ENCODE peak calls at places on chromosome 13, in seven cellular contexts. I is BJ; A is omental fat pad; W is COR-L47; P is activated T-cell treated with anti-CD3 and anti-CD28 coated beads, Interleukin-2, amount 50 U/mL, for 1 hour; G is myocyte; Q is Calu3. C is an unnamed sample.

GRCh38 chr13:50923272-50923671 is 13.7 kb downstream of the RNASEH2B start:
- DNase-seq in I (no peak), Q (no peak), P (no peak), W (no peak), G (no peak), A (no peak), C (no peak)

GRCh38 chr13:47896111-47896510 is 105.0 kb downstream of the SUCLA2 start:
- DNase-seq in I (no peak), Q (no peak), P (no peak), W (no peak), G (no peak), A (no peak), C (no peak)

GRCh38 chr13:75226092-75226491 is 255.9 kb downstream of the TBC1D4 start:
- DNase-seq in W (no peak), P (no peak), I (no peak), A (no peak), G (no peak), Q (peak; percentile 28), C (no peak)

GRCh38 chr13:79522583-79522982 is 41.6 kb downstream of the NDFIP2 start:
- DNase-seq in W (no peak), Q (no peak), A (no peak), P (no peak), G (peak; percentile 97), I (no peak), C (peak; percentile 48)

GRCh38 chr13:38415233-38415632 is 65.6 kb downstream of the UFM1 start:
- DNase-seq in G (peak; percentile 17), Q (no peak), W (no peak), P (no peak), I (no peak), A (no peak), C (peak; percentile 55)

GRCh38 chr13:40981949-40982348 is 37.2 kb downstream of the ELF1 start:
- DNase-seq in P (no peak), I (no peak), W (no peak), Q (no peak), G (no peak), A (no peak), C (no peak)

GRCh38 chr13:57631607-57632275 is at the start of gene PCDH17:
- DNase-seq in Q (no peak), A (no peak), I (no peak), W (peak; percentile 54), G (peak; percentile 11), P (peak; percentile 18), C (no peak)

GRCh38 chr13:82758056-82758455 is 1124.2 kb downstream of the SLITRK1 start:
- DNase-seq in P (no peak), I (no peak), Q (no peak), G (peak; percentile 10), A (no peak), W (no peak), C (peak; percentile 42)

GRCh38 chr13:113553541-113554332 is 30.8 kb upstream of the TFDP1 start:
- DNase-seq in Q (no peak), P (no peak), A (no peak), G (no peak), I (no peak), W (no peak), C (no peak)

GRCh38 chr13:25232937-25233515 is 54.3 kb downstream of the MTMR6 start:
- DNase-seq in W (peak; percentile 24), Q (no peak), P (no peak), I (no peak), A (no peak), G (peak; percentile 40), C (peak; percentile 64)

GRCh38 chr13:49681837-49682236 is 9.4 kb downstream of the EBPL start:
- DNase-seq in P (no peak), G (peak; percentile 76), Q (no peak), A (no peak), W (peak; percentile 86), I (no peak), C (no peak)

GRCh38 chr13:41588899-41589298 is 131.5 kb downstream of the RGCC start:
- DNase-seq in Q (no peak), G (peak; percentile 77), A (no peak), W (no peak), P (no peak), I (peak; percentile 93), C (no peak)

GRCh38 chr13:100773429-100773828 is 98.8 kb upstream of the TMTC4 start:
- DNase-seq in G (peak; percentile 50), W (no peak), A (no peak), Q (no peak), P (no peak), I (no peak), C (no peak)

GRCh38 chr13:101346161-101346560 is 70.1 kb downstream of the NALCN start:
- DNase-seq in G (no peak), I (no peak), P (no peak), Q (no peak), W (no peak), A (no peak), C (no peak)

GRCh38 chr13:111295896-111296295 is 24.5 kb upstream of the TEX29 start:
- DNase-seq in P (no peak), Q (no peak), W (no peak), G (no peak), A (no peak), I (no peak), C (no peak)

GRCh38 chr13:110116072-110116487 is 190.9 kb downstream of the COL4A1 start:
- DNase-seq in P (peak; percentile 47), A (no peak), I (no peak), W (no peak), G (no peak), Q (peak; percentile 63), C (peak; percentile 51)

GRCh38 chr13:46639033-46639981 is 86.3 kb downstream of the LRCH1 start:
- DNase-seq in W (no peak), I (no peak), P (no peak), Q (no peak), G (peak; percentile 79), A (no peak), C (no peak)

GRCh38 chr13:30734434-30734833 is 909 bp upstream of the ALOX5AP start:
- DNase-seq in I (no peak), G (no peak), A (no peak), W (no peak), P (no peak), Q (no peak), C (peak; percentile 29)

GRCh38 chr13:28529836-28530235 is 34.9 kb upstream of the FLT1 start:
- DNase-seq in G (no peak), W (no peak), I (no peak), A (no peak), Q (no peak), P (no peak), C (no peak)

GRCh38 chr13:32191452-32191998 is 123.6 kb downstream of the ZAR1L start:
- DNase-seq in W (no peak), P (no peak), A (no peak), Q (no peak), G (no peak), I (no peak), C (no peak)

GRCh38 chr13:94516456-94516855 is 37.0 kb upstream of the DCT start:
- DNase-seq in Q (no peak), P (no peak), W (no peak), A (no peak), G (no peak), I (no peak), C (no peak)

GRCh38 chr13:70756088-70756487 is 647.8 kb upstream of the KLHL1 start:
- DNase-seq in Q (no peak), P (no peak), I (no peak), W (no peak), A (no peak), G (no peak), C (no peak)

GRCh38 chr13:23020246-23020843 is 160.4 kb upstream of the SGCG start:
- DNase-seq in A (no peak), Q (peak; percentile 12), I (peak; percentile 3), P (no peak), W (peak; percentile 7), G (peak; percentile 67), C (peak; percentile 72)

GRCh38 chr13:71864981-71865857 is 1.8 kb downstream of the DACH1 start:
- DNase-seq in Q (peak; percentile 0), A (no peak), W (no peak), P (peak; percentile 18), I (no peak), G (no peak), C (no peak)

GRCh38 chr13:66977156-66977555 is 253.0 kb downstream of the PCDH9 start:
- DNase-seq in A (no peak), P (no peak), I (no peak), Q (no peak), W (no peak), G (no peak), C (no peak)

GRCh38 chr13:22009937-22010336 is 339.1 kb downstream of the FGF9 start:
- DNase-seq in I (no peak), P (no peak), Q (no peak), W (no peak), G (no peak), A (no peak), C (no peak)

GRCh38 chr13:87788363-87788762 is 117.2 kb downstream of the SLITRK5 start:
- DNase-seq in I (no peak), G (no peak), Q (no peak), A (no peak), W (no peak), P (no peak), C (no peak)

GRCh38 chr13:54614729-54615128 is 1586.1 kb downstream of the OLFM4 start:
- DNase-seq in A (no peak), Q (no peak), I (no peak), W (no peak), G (no peak), P (no peak), C (no peak)

GRCh38 chr13:59776924-59777690 is 386.6 kb downstream of the DIAPH3 start:
- DNase-seq in Q (no peak), G (peak; percentile 31), P (no peak), I (peak; percentile 49), W (no peak), A (no peak), C (no peak)

GRCh38 chr13:35724480-35724879 is 248.0 kb upstream of the MAB21L1 start:
- DNase-seq in A (no peak), W (no peak), G (no peak), I (no peak), Q (no peak), P (no peak), C (no peak)

GRCh38 chr13:32391101-32391620 is 36.8 kb downstream of the N4BP2L1 start:
- DNase-seq in A (no peak), Q (no peak), P (no peak), G (no peak), I (no peak), W (no peak), C (no peak)

GRCh38 chr13:98207411-98207810 is 30.3 kb upstream of the RNF113B start:
- DNase-seq in Q (peak; percentile 7), P (no peak), W (no peak), G (peak; percentile 48), I (no peak), A (no peak), C (no peak)

C was measured in NAMALWA.